ENCODE peak calls at places on chromosomes 7 and 10, in ten cellular contexts. One of them, this sample, is unnamed.
A peak's percentile ranks its signal among the peaks of the same experiment; 100 is the strongest.

GRCh38 chr10:12606461-12606860 is 257.1 kb downstream of the CAMK1D start:
- DNase-seq in astrocyte of the spinal cord: no peak
- DNase-seq in nephron progenitor cell: no peak
- DNase-seq in thoracic aorta: no peak
- DNase-seq in A549: no peak
- DNase-seq in choroid plexus epithelial cell: no peak
- DNase-seq in psoas muscle: no peak
- DNase-seq in tibial artery: no peak
- DNase-seq in epithelial cell of esophagus: no peak
- DNase-seq in fibroblast of mammary gland: no peak
- DNase-seq in this sample: no peak

GRCh38 chr10:110364531-110364937 is 59.8 kb upstream of the SMNDC1 start:
- DNase-seq in fibroblast of mammary gland: no peak
- DNase-seq in choroid plexus epithelial cell: no peak
- DNase-seq in epithelial cell of esophagus: peak; percentile 88
- DNase-seq in psoas muscle: no peak
- DNase-seq in astrocyte of the spinal cord: no peak
- DNase-seq in A549: no peak
- DNase-seq in thoracic aorta: no peak
- DNase-seq in tibial artery: peak; percentile 25
- DNase-seq in nephron progenitor cell: no peak
- DNase-seq in this sample: no peak

GRCh38 chr7:115476666-115477065 is 553.9 kb downstream of the TFEC start:
- DNase-seq in psoas muscle: no peak
- DNase-seq in epithelial cell of esophagus: no peak
- DNase-seq in choroid plexus epithelial cell: no peak
- DNase-seq in astrocyte of the spinal cord: peak; percentile 13
- DNase-seq in nephron progenitor cell: peak; percentile 28
- DNase-seq in fibroblast of mammary gland: no peak
- DNase-seq in tibial artery: no peak
- DNase-seq in A549: no peak
- DNase-seq in thoracic aorta: no peak
- DNase-seq in this sample: no peak

GRCh38 chr7:129998446-129998845 is 45.7 kb upstream of the UBE2H start:
- DNase-seq in nephron progenitor cell: no peak
- DNase-seq in thoracic aorta: no peak
- DNase-seq in A549: no peak
- DNase-seq in tibial artery: no peak
- DNase-seq in psoas muscle: no peak
- DNase-seq in epithelial cell of esophagus: no peak
- DNase-seq in astrocyte of the spinal cord: no peak
- DNase-seq in choroid plexus epithelial cell: no peak
- DNase-seq in fibroblast of mammary gland: no peak
- DNase-seq in this sample: no peak

GRCh38 chr7:130387306-130387627 is 7.0 kb downstream of the CPA1 start:
- DNase-seq in epithelial cell of esophagus: no peak
- DNase-seq in A549: no peak
- DNase-seq in astrocyte of the spinal cord: no peak
- DNase-seq in nephron progenitor cell: no peak
- DNase-seq in fibroblast of mammary gland: no peak
- DNase-seq in thoracic aorta: no peak
- DNase-seq in choroid plexus epithelial cell: no peak
- DNase-seq in tibial artery: no peak
- DNase-seq in psoas muscle: no peak
- DNase-seq in this sample: no peak

GRCh38 chr10:103665439-103665838 is 171.9 kb downstream of the NEURL1 start:
- DNase-seq in thoracic aorta: no peak
- DNase-seq in epithelial cell of esophagus: no peak
- DNase-seq in choroid plexus epithelial cell: no peak
- DNase-seq in psoas muscle: peak; percentile 81
- DNase-seq in fibroblast of mammary gland: no peak
- DNase-seq in nephron progenitor cell: no peak
- DNase-seq in tibial artery: no peak
- DNase-seq in A549: no peak
- DNase-seq in astrocyte of the spinal cord: no peak
- DNase-seq in this sample: no peak

GRCh38 chr7:133775201-133775600 is 351.9 kb upstream of the LRGUK start:
- DNase-seq in thoracic aorta: no peak
- DNase-seq in choroid plexus epithelial cell: no peak
- DNase-seq in epithelial cell of esophagus: no peak
- DNase-seq in psoas muscle: no peak
- DNase-seq in astrocyte of the spinal cord: no peak
- DNase-seq in A549: no peak
- DNase-seq in nephron progenitor cell: no peak
- DNase-seq in fibroblast of mammary gland: no peak
- DNase-seq in tibial artery: no peak
- DNase-seq in this sample: no peak

GRCh38 chr10:24974978-24975377 is 22.6 kb upstream of the PRTFDC1 start:
- DNase-seq in tibial artery: peak; percentile 74
- DNase-seq in thoracic aorta: no peak
- DNase-seq in nephron progenitor cell: no peak
- DNase-seq in psoas muscle: peak; percentile 77
- DNase-seq in astrocyte of the spinal cord: peak; percentile 69
- DNase-seq in A549: peak; percentile 3
- DNase-seq in choroid plexus epithelial cell: peak; percentile 92
- DNase-seq in fibroblast of mammary gland: peak; percentile 92
- DNase-seq in epithelial cell of esophagus: no peak
- DNase-seq in this sample: no peak

GRCh38 chr7:118878336-118878735 is 653.8 kb downstream of the ANKRD7 start:
- DNase-seq in nephron progenitor cell: no peak
- DNase-seq in astrocyte of the spinal cord: no peak
- DNase-seq in epithelial cell of esophagus: no peak
- DNase-seq in tibial artery: no peak
- DNase-seq in A549: no peak
- DNase-seq in psoas muscle: no peak
- DNase-seq in choroid plexus epithelial cell: no peak
- DNase-seq in fibroblast of mammary gland: no peak
- DNase-seq in thoracic aorta: no peak
- DNase-seq in this sample: no peak

GRCh38 chr10:59362184-59362966 is at the start of gene FAM13C:
- DNase-seq in epithelial cell of esophagus: peak; percentile 71
- DNase-seq in astrocyte of the spinal cord: peak; percentile 60
- DNase-seq in choroid plexus epithelial cell: peak; percentile 61
- DNase-seq in tibial artery: peak; percentile 78
- DNase-seq in fibroblast of mammary gland: peak; percentile 42
- DNase-seq in nephron progenitor cell: peak; percentile 75
- DNase-seq in thoracic aorta: no peak
- DNase-seq in psoas muscle: peak; percentile 81
- DNase-seq in A549: peak; percentile 22
- DNase-seq in this sample: no peak

GRCh38 chr10:122632561-122632960 is 67.1 kb downstream of the C10orf120 start:
- DNase-seq in fibroblast of mammary gland: no peak
- DNase-seq in psoas muscle: no peak
- DNase-seq in tibial artery: peak; percentile 42
- DNase-seq in epithelial cell of esophagus: no peak
- DNase-seq in astrocyte of the spinal cord: no peak
- DNase-seq in thoracic aorta: no peak
- DNase-seq in choroid plexus epithelial cell: no peak
- DNase-seq in nephron progenitor cell: no peak
- DNase-seq in A549: no peak
- DNase-seq in this sample: no peak

GRCh38 chr7:19296617-19297016 is 151.4 kb upstream of the FERD3L start:
- DNase-seq in psoas muscle: no peak
- DNase-seq in nephron progenitor cell: no peak
- DNase-seq in thoracic aorta: no peak
- DNase-seq in tibial artery: no peak
- DNase-seq in epithelial cell of esophagus: no peak
- DNase-seq in choroid plexus epithelial cell: no peak
- DNase-seq in A549: no peak
- DNase-seq in fibroblast of mammary gland: no peak
- DNase-seq in astrocyte of the spinal cord: no peak
- DNase-seq in this sample: no peak

GRCh38 chr7:13801669-13802068 is 187.8 kb downstream of the ETV1 start:
- DNase-seq in fibroblast of mammary gland: no peak
- DNase-seq in choroid plexus epithelial cell: no peak
- DNase-seq in psoas muscle: no peak
- DNase-seq in epithelial cell of esophagus: peak; percentile 2
- DNase-seq in tibial artery: no peak
- DNase-seq in astrocyte of the spinal cord: peak; percentile 7
- DNase-seq in A549: no peak
- DNase-seq in nephron progenitor cell: no peak
- DNase-seq in thoracic aorta: no peak
- DNase-seq in this sample: no peak

GRCh38 chr10:110641256-110641655 is 2.9 kb upstream of the RBM20 start:
- DNase-seq in psoas muscle: peak; percentile 59
- DNase-seq in tibial artery: no peak
- DNase-seq in thoracic aorta: no peak
- DNase-seq in A549: peak; percentile 91
- DNase-seq in astrocyte of the spinal cord: peak; percentile 42
- DNase-seq in choroid plexus epithelial cell: no peak
- DNase-seq in nephron progenitor cell: peak; percentile 53
- DNase-seq in epithelial cell of esophagus: peak; percentile 65
- DNase-seq in fibroblast of mammary gland: peak; percentile 8
- DNase-seq in this sample: no peak

GRCh38 chr7:8213381-8213780 is 48.6 kb downstream of the ICA1 start:
- DNase-seq in fibroblast of mammary gland: no peak
- DNase-seq in astrocyte of the spinal cord: no peak
- DNase-seq in A549: no peak
- DNase-seq in nephron progenitor cell: no peak
- DNase-seq in thoracic aorta: no peak
- DNase-seq in psoas muscle: no peak
- DNase-seq in choroid plexus epithelial cell: no peak
- DNase-seq in tibial artery: no peak
- DNase-seq in epithelial cell of esophagus: no peak
- DNase-seq in this sample: no peak

GRCh38 chr10:70176441-70176840 is 6.1 kb upstream of the SAR1A start:
- DNase-seq in fibroblast of mammary gland: no peak
- DNase-seq in astrocyte of the spinal cord: no peak
- DNase-seq in A549: no peak
- DNase-seq in psoas muscle: no peak
- DNase-seq in epithelial cell of esophagus: peak; percentile 23
- DNase-seq in choroid plexus epithelial cell: no peak
- DNase-seq in thoracic aorta: no peak
- DNase-seq in tibial artery: no peak
- DNase-seq in nephron progenitor cell: no peak
- DNase-seq in this sample: no peak

GRCh38 chr10:83915801-83916200 is 223.5 kb upstream of the GHITM start:
- DNase-seq in choroid plexus epithelial cell: no peak
- DNase-seq in astrocyte of the spinal cord: no peak
- DNase-seq in thoracic aorta: no peak
- DNase-seq in psoas muscle: no peak
- DNase-seq in epithelial cell of esophagus: no peak
- DNase-seq in tibial artery: no peak
- DNase-seq in fibroblast of mammary gland: no peak
- DNase-seq in nephron progenitor cell: no peak
- DNase-seq in A549: no peak
- DNase-seq in this sample: no peak

GRCh38 chr7:64574481-64575159 is 11.7 kb upstream of the ZNF680 start:
- DNase-seq in choroid plexus epithelial cell: peak; percentile 76
- DNase-seq in tibial artery: no peak
- DNase-seq in thoracic aorta: peak; percentile 18
- DNase-seq in psoas muscle: no peak
- DNase-seq in A549: no peak
- DNase-seq in nephron progenitor cell: no peak
- DNase-seq in fibroblast of mammary gland: peak; percentile 61
- DNase-seq in epithelial cell of esophagus: peak; percentile 34
- DNase-seq in astrocyte of the spinal cord: peak; percentile 63
- DNase-seq in this sample: no peak

GRCh38 chr10:132164801-132165278 is 21.9 kb upstream of the DPYSL4 start:
- DNase-seq in tibial artery: no peak
- DNase-seq in epithelial cell of esophagus: no peak
- DNase-seq in choroid plexus epithelial cell: no peak
- DNase-seq in fibroblast of mammary gland: no peak
- DNase-seq in astrocyte of the spinal cord: no peak
- DNase-seq in psoas muscle: peak; percentile 48
- DNase-seq in thoracic aorta: no peak
- DNase-seq in A549: no peak
- DNase-seq in nephron progenitor cell: peak; percentile 36
- DNase-seq in this sample: no peak

GRCh38 chr7:158495780-158496179 is 91.8 kb downstream of the PTPRN2 start:
- DNase-seq in choroid plexus epithelial cell: peak; percentile 10
- DNase-seq in thoracic aorta: no peak
- DNase-seq in epithelial cell of esophagus: peak; percentile 4
- DNase-seq in fibroblast of mammary gland: peak; percentile 10
- DNase-seq in psoas muscle: no peak
- DNase-seq in nephron progenitor cell: peak; percentile 51
- DNase-seq in tibial artery: no peak
- DNase-seq in A549: peak; percentile 68
- DNase-seq in astrocyte of the spinal cord: no peak
- DNase-seq in this sample: no peak
- TF ChIP-seq CTCF in choroid plexus epithelial cell: peak; percentile 20
- TF ChIP-seq CTCF in thoracic aorta: no peak
- TF ChIP-seq CTCF in epithelial cell of esophagus: no peak
- TF ChIP-seq CTCF in fibroblast of mammary gland: peak; percentile 11
- TF ChIP-seq CTCF in psoas muscle: no peak
- TF ChIP-seq CTCF in nephron progenitor cell: no peak
- TF ChIP-seq CTCF in tibial artery: no peak
- TF ChIP-seq CTCF in A549: peak; percentile 15
- TF ChIP-seq CTCF in astrocyte of the spinal cord: no peak
- TF ChIP-seq CTCF in this sample: no peak

GRCh38 chr10:43221419-43222293 is 45.2 kb downstream of the RASGEF1A start:
- DNase-seq in choroid plexus epithelial cell: no peak
- DNase-seq in nephron progenitor cell: peak; percentile 49
- DNase-seq in A549: no peak
- DNase-seq in tibial artery: peak; percentile 47
- DNase-seq in epithelial cell of esophagus: no peak
- DNase-seq in thoracic aorta: no peak
- DNase-seq in psoas muscle: peak; percentile 45
- DNase-seq in fibroblast of mammary gland: no peak
- DNase-seq in astrocyte of the spinal cord: no peak
- DNase-seq in this sample: peak; percentile 34
- TF ChIP-seq CTCF in choroid plexus epithelial cell: peak; percentile 40
- TF ChIP-seq CTCF in nephron progenitor cell: peak; percentile 28
- TF ChIP-seq CTCF in A549: no peak
- TF ChIP-seq CTCF in tibial artery: no peak
- TF ChIP-seq CTCF in epithelial cell of esophagus: no peak
- TF ChIP-seq CTCF in thoracic aorta: no peak
- TF ChIP-seq CTCF in psoas muscle: no peak
- TF ChIP-seq CTCF in fibroblast of mammary gland: peak; percentile 14
- TF ChIP-seq CTCF in astrocyte of the spinal cord: peak; percentile 21
- TF ChIP-seq CTCF in this sample: no peak

DNA sequence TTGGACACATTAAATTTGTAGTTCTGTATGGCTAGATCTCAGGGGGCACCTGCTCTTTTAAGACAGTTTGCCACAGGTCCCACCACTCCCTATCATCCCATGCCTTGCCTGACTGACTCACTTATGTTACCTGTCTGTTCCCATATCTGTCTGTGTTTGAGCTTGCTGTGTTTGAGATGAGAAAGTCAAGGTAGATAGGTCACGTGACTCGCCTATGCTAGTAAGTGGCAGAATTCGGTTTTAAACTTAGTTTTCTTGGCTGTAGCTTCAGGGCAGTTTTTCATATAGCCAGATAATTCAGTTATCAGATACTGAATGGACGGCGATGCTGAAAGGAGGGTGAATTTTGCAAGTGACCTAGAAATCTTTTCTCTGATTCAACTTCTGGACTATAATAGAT is 348.4 kb downstream of the RPS24 start:
- DNase-seq in thoracic aorta: no peak
- DNase-seq in fibroblast of mammary gland: no peak
- DNase-seq in astrocyte of the spinal cord: no peak
- DNase-seq in epithelial cell of esophagus: no peak
- DNase-seq in A549: no peak
- DNase-seq in nephron progenitor cell: no peak
- DNase-seq in tibial artery: no peak
- DNase-seq in psoas muscle: no peak
- DNase-seq in choroid plexus epithelial cell: no peak
- DNase-seq in this sample: no peak
- TF ChIP-seq CTCF in thoracic aorta: no peak
- TF ChIP-seq CTCF in fibroblast of mammary gland: no peak
- TF ChIP-seq CTCF in astrocyte of the spinal cord: no peak
- TF ChIP-seq CTCF in epithelial cell of esophagus: no peak
- TF ChIP-seq CTCF in A549: no peak
- TF ChIP-seq CTCF in nephron progenitor cell: no peak
- TF ChIP-seq CTCF in tibial artery: no peak
- TF ChIP-seq CTCF in psoas muscle: no peak
- TF ChIP-seq CTCF in choroid plexus epithelial cell: no peak
- TF ChIP-seq CTCF in this sample: no peak

GRCh38 chr10:88401671-88402347 is 181.3 kb downstream of the RNLS start:
- DNase-seq in A549: no peak
- DNase-seq in choroid plexus epithelial cell: peak; percentile 72
- DNase-seq in astrocyte of the spinal cord: peak; percentile 37
- DNase-seq in epithelial cell of esophagus: peak; percentile 31
- DNase-seq in thoracic aorta: no peak
- DNase-seq in fibroblast of mammary gland: peak; percentile 46
- DNase-seq in nephron progenitor cell: no peak
- DNase-seq in psoas muscle: no peak
- DNase-seq in tibial artery: no peak
- DNase-seq in this sample: no peak
- TF ChIP-seq CTCF in A549: peak; percentile 43
- TF ChIP-seq CTCF in choroid plexus epithelial cell: peak; percentile 60
- TF ChIP-seq CTCF in astrocyte of the spinal cord: peak; percentile 42
- TF ChIP-seq CTCF in epithelial cell of esophagus: peak; percentile 46
- TF ChIP-seq CTCF in thoracic aorta: peak; percentile 28
- TF ChIP-seq CTCF in fibroblast of mammary gland: peak; percentile 42
- TF ChIP-seq CTCF in nephron progenitor cell: no peak
- TF ChIP-seq CTCF in psoas muscle: peak; percentile 7
- TF ChIP-seq CTCF in tibial artery: peak; percentile 16
- TF ChIP-seq CTCF in this sample: no peak

This sample was measured in CD14-positive monocyte.